ENCODE peak calls at places on chromosome 6, in ten cellular contexts. S is NCI-H2227 treated with DMSO at 0.1 percent for 48 hours; U is kidney tubule cell; H is foreskin fibroblast; T is ELR; V is activated naive CD4-positive, alpha-beta T cell treated with anti-CD3 and anti-CD28 coated beads, Interleukin-2, amount 50 U/mL, for 72 hours; M is omental fat pad; Q is NCI-H2107; E is mesendoderm; Y is GM12891. K is an unnamed sample.

GRCh38 chr6:13360671-13361540 is 32.6 kb upstream of the TBC1D7 start:
- DNase-seq in S (no peak), U (peak), H (no peak), T (no peak), V (no peak), M (no peak), Q (no peak), E (peak), Y (no peak), K (no peak)

GRCh38 chr6:155267411-155267810 is 3.6 kb downstream of the CLDN20 start:
- DNase-seq in S (no peak), U (no peak), H (no peak), T (no peak), V (no peak), M (no peak), Q (no peak), E (peak), Y (no peak), K (no peak)

GRCh38 chr6:11083491-11083890 is 10.1 kb upstream of the SMIM13 start:
- DNase-seq in S (no peak), U (peak), H (peak), T (peak), V (no peak), M (no peak), Q (no peak), E (no peak), Y (no peak), K (no peak)

GRCh38 chr6:69370763-69371162 is 426.0 kb downstream of the LMBRD1 start:
- DNase-seq in S (no peak), U (no peak), H (no peak), T (no peak), V (no peak), M (no peak), Q (no peak), E (no peak), Y (no peak), K (no peak)

GRCh38 chr6:101761124-101761601 is 367.7 kb downstream of the GRIK2 start:
- DNase-seq in S (no peak), U (no peak), H (peak), T (peak), V (no peak), M (no peak), Q (no peak), E (no peak), Y (no peak), K (no peak)

GRCh38 chr6:124958759-124959354 is 3.4 kb upstream of the RNF217 start:
- DNase-seq in S (no peak), U (peak), H (no peak), T (peak), V (no peak), M (no peak), Q (no peak), E (no peak), Y (no peak), K (no peak)

GRCh38 chr6:109202409-109203264 is 107.3 kb downstream of the CEP57L1 start:
- DNase-seq in S (no peak), U (peak), H (no peak), T (peak), V (no peak), M (no peak), Q (no peak), E (no peak), Y (no peak), K (no peak)

GRCh38 chr6:85690071-85690470 is 47.4 kb upstream of the SYNCRIP start:
- DNase-seq in S (no peak), U (no peak), H (no peak), T (no peak), V (no peak), M (no peak), Q (no peak), E (peak), Y (no peak), K (no peak)

GRCh38 chr6:23266536-23266935 is 697.2 kb downstream of the HDGFL1 start:
- DNase-seq in S (no peak), U (no peak), H (no peak), T (no peak), V (no peak), M (no peak), Q (no peak), E (no peak), Y (no peak), K (no peak)

GRCh38 chr6:18349350-18349749 is 37.8 kb upstream of the RNF144B start:
- DNase-seq in S (no peak), U (no peak), H (no peak), T (no peak), V (no peak), M (no peak), Q (no peak), E (no peak), Y (no peak), K (no peak)

GRCh38 chr6:165769401-165769800 is 106.4 kb upstream of the PDE10A start:
- DNase-seq in S (no peak), U (no peak), H (no peak), T (no peak), V (no peak), M (no peak), Q (no peak), E (no peak), Y (no peak), K (no peak)

GRCh38 chr6:43074847-43075741 is 1.0 kb upstream of the PTK7 start:
- DNase-seq in S (no peak), U (no peak), H (peak), T (peak), V (no peak), M (no peak), Q (no peak), E (no peak), Y (no peak), K (no peak)

GRCh38 chr6:166567107-166567506 is 19.4 kb downstream of the RAMACL start:
- DNase-seq in S (no peak), U (peak), H (peak), T (peak), V (no peak), M (no peak), Q (no peak), E (no peak), Y (no peak), K (no peak)

GRCh38 chr6:84546427-84546914 is 217.9 kb downstream of the TBX18 start:
- DNase-seq in S (no peak), U (no peak), H (peak), T (no peak), V (no peak), M (no peak), Q (no peak), E (peak), Y (no peak), K (no peak)

GRCh38 chr6:37407948-37408347 is 25.1 kb upstream of the CMTR1 start:
- DNase-seq in S (no peak), U (no peak), H (no peak), T (no peak), V (no peak), M (no peak), Q (no peak), E (no peak), Y (no peak), K (no peak)